ENCODE peak calls at places on chromosomes 2 and 18, in six cellular contexts. T is ACHN; J is activated naive CD8-positive, alpha-beta T cell treated with anti-CD3 and anti-CD28 coated beads, Interleukin-2, amount 10 ng/mL, durations not matched to agents 7 days and 5 days; Y is GM12878; N is NCI-H460; R is caudate nucleus. V is an unnamed sample.

GRCh38 chr2:101064868-101065549 is 62.9 kb downstream of the RPL31 start:
- DNase-seq in T (peak; percentile 68), J (no peak), Y (no peak), N (peak; percentile 76), R (no peak), V (no peak)

GRCh38 chr2:137252934-137253333 is 487.6 kb downstream of the THSD7B start:
- DNase-seq in T (no peak), J (no peak), Y (no peak), N (no peak), R (no peak), V (no peak)

GRCh38 chr18:58635891-58636290 is 7.0 kb upstream of the ALPK2 start:
- DNase-seq in T (no peak), J (no peak), Y (peak; percentile 38), N (no peak), R (no peak), V (no peak)

GRCh38 chr2:77007668-77008067 is 514.5 kb downstream of the LRRTM4 start:
- DNase-seq in T (no peak), J (no peak), Y (no peak), N (no peak), R (no peak), V (no peak)

GRCh38 chr2:159939946-159940345 is 122.5 kb downstream of the PLA2R1 start:
- DNase-seq in T (peak; percentile 45), J (no peak), Y (peak; percentile 32), N (peak; percentile 12), R (no peak), V (peak; percentile 15)

GRCh38 chr18:10579079-10579867 is 53.4 kb downstream of the NAPG start:
- DNase-seq in T (no peak), J (no peak), Y (no peak), N (no peak), R (no peak), V (no peak)

GRCh38 chr2:48016620-48017019 is 110.3 kb upstream of the FBXO11 start:
- DNase-seq in T (peak; percentile 10), J (no peak), Y (no peak), N (no peak), R (no peak), V (no peak)

GRCh38 chr2:48347712-48348111 is 182.2 kb upstream of the STON1 start:
- DNase-seq in T (peak; percentile 40), J (no peak), Y (no peak), N (peak; percentile 11), R (no peak), V (no peak)

GRCh38 chr18:40529478-40529877 is 1425.6 kb upstream of the PIK3C3 start:
- DNase-seq in T (peak; percentile 4), J (no peak), Y (no peak), N (no peak), R (no peak), V (no peak)

GRCh38 chr2:191350826-191351225 is 105.6 kb downstream of the MYO1B start:
- DNase-seq in T (peak; percentile 37), J (no peak), Y (no peak), N (no peak), R (no peak), V (no peak)

GRCh38 chr18:22639026-22639463 is 221.3 kb upstream of the CTAGE1 start:
- DNase-seq in T (no peak), J (no peak), Y (no peak), N (no peak), R (no peak), V (no peak)

GRCh38 chr18:43661570-43661969 is 384.3 kb upstream of the SYT4 start:
- DNase-seq in T (peak; percentile 29), J (no peak), Y (peak; percentile 4), N (peak; percentile 18), R (peak; percentile 5), V (no peak)

GRCh38 chr2:86319700-86320369 is 17.6 kb downstream of the REEP1 start:
- DNase-seq in T (no peak), J (no peak), Y (no peak), N (no peak), R (peak; percentile 45), V (no peak)

GRCh38 chr2:110679337-110679707 is 1.5 kb upstream of the BUB1 start:
- DNase-seq in T (peak; percentile 35), J (no peak), Y (no peak), N (no peak), R (no peak), V (no peak)

GRCh38 chr2:195489101-195489500 is 167.9 kb upstream of the SLC39A10 start:
- DNase-seq in T (no peak), J (no peak), Y (no peak), N (no peak), R (no peak), V (no peak)

GRCh38 chr2:229407170-229407569 is 136.1 kb upstream of the PID1 start:
- DNase-seq in T (peak; percentile 28), J (no peak), Y (no peak), N (peak; percentile 93), R (peak; percentile 14), V (no peak)

GRCh38 chr2:147686365-147686764 is 158.5 kb upstream of the ACVR2A start:
- DNase-seq in T (no peak), J (no peak), Y (no peak), N (no peak), R (no peak), V (no peak)

GRCh38 chr2:211127501-211127900 is 571.1 kb downstream of the CPS1 start:
- DNase-seq in T (no peak), J (no peak), Y (no peak), N (no peak), R (no peak), V (no peak)

GRCh38 chr2:191246820-191247380 is 1.7 kb downstream of the MYO1B start:
- DNase-seq in T (no peak), J (no peak), Y (no peak), N (no peak), R (no peak), V (no peak)

GRCh38 chr18:54926593-54927297 is 32.5 kb downstream of the CCDC68 start:
- DNase-seq in T (no peak), J (no peak), Y (no peak), N (no peak), R (no peak), V (no peak)

GRCh38 chr18:44709297-44710117 is 28.8 kb downstream of the SETBP1 start:
- DNase-seq in T (no peak), J (no peak), Y (peak; percentile 71), N (no peak), R (no peak), V (no peak)

GRCh38 chr18:28003451-28003850 is 173.5 kb downstream of the CDH2 start:
- DNase-seq in T (no peak), J (no peak), Y (no peak), N (no peak), R (peak; percentile 69), V (peak; percentile 24)

GRCh38 chr2:44954902-44955592 is 13.5 kb downstream of the SIX3 start:
- DNase-seq in T (peak; percentile 12), J (no peak), Y (no peak), N (no peak), R (peak; percentile 63), V (no peak)

GRCh38 chr18:35239314-35239713 is 1.5 kb upstream of the ZNF397 start:
- DNase-seq in T (no peak), J (no peak), Y (no peak), N (no peak), R (no peak), V (no peak)

GRCh38 chr2:232276739-232277313 is 101.7 kb upstream of the ALPP start:
- DNase-seq in T (no peak), J (no peak), Y (no peak), N (no peak), R (no peak), V (no peak)